ENCODE peak calls at places on chromosomes 13 and 19, in seven cellular contexts. F is IMR-90, Z is stomach, M is spleen, W is thoracic aorta, B is tibial nerve, G is ascending aorta. V is an unnamed sample.

GRCh38 chr19:29988351-29988750 is 46.3 kb downstream of the URI1 start:
- DNase-seq in F (no peak), Z (no peak), M (no peak), W (no peak), B (no peak), G (no peak), V (peak; percentile 14)

GRCh38 chr19:21128901-21129698 is 12.7 kb upstream of the ZNF431 start:
- DNase-seq in F (no peak), Z (no peak), M (no peak), W (no peak), B (no peak), G (no peak), V (no peak)

GRCh38 chr13:113020323-113021080 is 51.5 kb downstream of the MCF2L start:
- DNase-seq in F (no peak), Z (no peak), M (no peak), W (no peak), B (no peak), G (no peak), V (no peak)

GRCh38 chr19:41323430-41324125 is 13.6 kb downstream of the CCDC97 start:
- DNase-seq in F (peak; percentile 98), Z (peak; percentile 60), M (no peak), W (peak; percentile 58), B (peak; percentile 65), G (peak; percentile 75), V (peak; percentile 89)

GRCh38 chr19:46385636-46386035 is 27.7 kb downstream of the CCDC8 start:
- DNase-seq in F (no peak), Z (no peak), M (no peak), W (no peak), B (no peak), G (no peak), V (peak; percentile 12)

GRCh38 chr13:98652721-98653470 is 76.0 kb upstream of the STK24 start:
- DNase-seq in F (no peak), Z (no peak), M (no peak), W (no peak), B (no peak), G (no peak), V (no peak)

GRCh38 chr19:28485300-28485699 is 727.7 kb downstream of the UQCRFS1 start:
- DNase-seq in F (no peak), Z (no peak), M (peak; percentile 71), W (no peak), B (no peak), G (peak; percentile 18), V (no peak)

GRCh38 chr13:93476175-93476574 is 249.6 kb downstream of the GPC6 start:
- DNase-seq in F (peak; percentile 91), Z (no peak), M (no peak), W (no peak), B (no peak), G (no peak), V (no peak)

GRCh38 chr13:97242755-97243497 is 20.8 kb downstream of the MBNL2 start:
- DNase-seq in F (no peak), Z (no peak), M (no peak), W (no peak), B (no peak), G (no peak), V (no peak)

GRCh38 chr13:44414771-44415170 is 41.1 kb downstream of the SERP2 start:
- DNase-seq in F (no peak), Z (no peak), M (peak; percentile 61), W (no peak), B (no peak), G (no peak), V (peak; percentile 58)

GRCh38 chr13:102609696-102610095 is 12.9 kb downstream of the TPP2 start:
- DNase-seq in F (no peak), Z (no peak), M (no peak), W (no peak), B (no peak), G (no peak), V (no peak)

GRCh38 chr19:19613456-19613855 is 5.0 kb downstream of the PBX4 start:
- DNase-seq in F (no peak), Z (no peak), M (no peak), W (no peak), B (no peak), G (no peak), V (no peak)

GRCh38 chr13:50081106-50081898 is 66.1 kb downstream of the KCNRG start:
- DNase-seq in F (no peak), Z (peak; percentile 48), M (peak; percentile 92), W (no peak), B (no peak), G (no peak), V (peak; percentile 89)

GRCh38 chr19:56837492-56837891 is 3.0 kb downstream of the PEG3 start:
- DNase-seq in F (no peak), Z (peak; percentile 31), M (peak; percentile 79), W (peak; percentile 17), B (peak; percentile 46), G (peak; percentile 33), V (peak; percentile 94)

GRCh38 chr13:36046672-36047071 is 84.5 kb downstream of the DCLK1 start:
- DNase-seq in F (no peak), Z (no peak), M (no peak), W (no peak), B (no peak), G (no peak), V (no peak)

GRCh38 chr19:29098863-29099481 is 114.0 kb downstream of the UQCRFS1 start:
- DNase-seq in F (peak; percentile 77), Z (peak; percentile 31), M (peak; percentile 49), W (peak; percentile 11), B (peak; percentile 54), G (peak; percentile 28), V (peak; percentile 93)

GRCh38 chr19:54287456-54287855 is 6.5 kb upstream of the LILRB2 start:
- DNase-seq in F (peak; percentile 52), Z (no peak), M (no peak), W (no peak), B (no peak), G (no peak), V (no peak)

GRCh38 chr13:110226051-110226562 is 80.8 kb downstream of the COL4A1 start:
- DNase-seq in F (peak; percentile 64), Z (no peak), M (no peak), W (no peak), B (no peak), G (no peak), V (no peak)

GRCh38 chr19:31177230-31177629 is 172.0 kb downstream of the TSHZ3 start:
- DNase-seq in F (no peak), Z (no peak), M (no peak), W (no peak), B (no peak), G (no peak), V (no peak)
- H3K9me3 ChIP-seq in F (no peaks in the 10 kb centered on the region), Z (no peaks in the 10 kb centered on the region), M (no peaks in the 10 kb centered on the region), W (no peaks in the 10 kb centered on the region), B (no peaks in the 10 kb centered on the region), G (no peaks in the 10 kb centered on the region), V (no peaks in the 10 kb centered on the region)

DNA sequence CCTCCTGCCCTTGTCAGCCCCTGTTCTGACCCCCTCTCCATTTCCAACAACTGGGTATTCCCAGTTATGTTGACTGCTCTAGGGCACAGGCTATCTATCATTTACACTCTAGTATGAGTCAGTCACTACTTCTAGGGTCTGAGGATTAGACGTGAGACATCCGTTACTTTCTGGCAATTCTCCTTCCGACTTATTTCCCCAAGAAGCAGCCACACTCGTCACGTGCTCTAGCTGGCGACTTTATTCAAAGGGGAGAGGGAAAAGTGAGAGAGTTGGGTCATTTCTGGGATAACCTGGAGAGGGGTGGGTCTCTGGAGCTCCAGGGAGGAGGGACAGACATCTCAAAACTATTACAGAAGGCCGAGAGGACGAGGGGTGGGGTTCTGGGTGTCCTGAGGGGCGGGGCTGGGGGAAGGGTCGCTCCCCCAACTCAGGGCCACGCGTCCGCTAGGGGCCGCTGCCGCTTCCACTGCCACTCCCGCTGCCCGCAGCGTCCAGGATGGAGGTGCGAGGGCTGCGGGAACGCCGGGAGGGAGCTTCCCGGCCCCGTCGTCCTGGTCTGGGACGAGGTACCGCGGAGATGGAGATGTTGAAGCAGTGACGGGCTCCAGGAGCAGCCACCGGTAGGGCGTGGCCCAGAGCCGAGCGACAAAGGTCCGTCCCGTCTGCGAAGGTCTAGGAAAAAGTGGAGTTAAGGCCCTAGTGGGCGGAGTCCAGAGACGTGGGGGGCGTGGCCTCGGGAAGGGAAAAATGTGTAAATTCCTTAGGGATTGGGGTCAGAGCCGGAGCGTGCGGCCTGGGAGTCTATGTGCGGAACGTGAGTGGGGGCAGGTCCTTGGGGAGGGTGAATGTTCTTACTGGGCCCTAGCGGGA is 8.9 kb downstream of the RTBDN start:
- DNase-seq in F (no peak), Z (peak; percentile 30), M (no peak), W (no peak), B (no peak), G (no peak), V (no peak)
- H3K4me3 ChIP-seq in F (no peak overlapping the region), Z (no peak overlapping the region), M (peak overlapping the region; percentile 30), W (no peak overlapping the region), B (no peak overlapping the region), G (no peak overlapping the region), V (no peak overlapping the region)

GRCh38 chr13:79402074-79402635 is 3.9 kb downstream of the RBM26 start:
- DNase-seq in F (no peak), Z (no peak), M (no peak), W (no peak), B (no peak), G (no peak), V (no peak)

GRCh38 chr13:79398169-79398568 is 7.9 kb downstream of the RBM26 start:
- DNase-seq in F (no peak), Z (no peak), M (no peak), W (no peak), B (no peak), G (no peak), V (no peak)

GRCh38 chr13:79401259-79402071 is 4.6 kb downstream of the RBM26 start:
- DNase-seq in F (no peak), Z (no peak), M (no peak), W (no peak), B (no peak), G (no peak), V (no peak)

GRCh38 chr13:79395881-79396280 is 10.2 kb downstream of the RBM26 start:
- DNase-seq in F (no peak), Z (no peak), M (no peak), W (no peak), B (no peak), G (no peak), V (no peak)

DNA sequence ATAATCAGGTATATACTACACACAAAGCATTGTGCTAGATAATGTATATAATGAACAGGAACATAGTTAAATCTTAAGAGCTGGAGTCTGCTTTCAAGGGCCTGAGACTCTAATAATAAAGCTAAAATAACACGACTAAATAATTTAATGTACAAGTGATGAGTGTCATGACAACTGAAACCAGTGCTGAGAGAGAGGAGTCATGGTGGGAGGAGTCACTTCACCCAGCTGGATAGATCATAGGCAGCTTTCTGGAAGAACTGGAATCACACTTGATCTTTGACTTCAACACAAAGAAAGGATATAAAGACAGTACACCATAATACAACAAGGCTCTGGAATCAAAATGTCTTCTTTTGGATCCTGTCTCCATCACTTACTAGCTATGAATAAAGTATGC is 7.1 kb downstream of the RBM26 start:
- DNase-seq in F (peak; percentile 55), Z (no peak), M (no peak), W (no peak), B (no peak), G (no peak), V (no peak)
- H3K4me1 ChIP-seq in F (peaks cover 3% of the 10 kb centered on the region), Z (peaks cover 33% of the 10 kb centered on the region), M (peaks cover 73% of the 10 kb centered on the region), W (peaks cover 40% of the 10 kb centered on the region), B (peaks cover 21% of the 10 kb centered on the region), G (no peaks in the 10 kb centered on the region), V (peaks cover 12% of the 10 kb centered on the region)

DNA sequence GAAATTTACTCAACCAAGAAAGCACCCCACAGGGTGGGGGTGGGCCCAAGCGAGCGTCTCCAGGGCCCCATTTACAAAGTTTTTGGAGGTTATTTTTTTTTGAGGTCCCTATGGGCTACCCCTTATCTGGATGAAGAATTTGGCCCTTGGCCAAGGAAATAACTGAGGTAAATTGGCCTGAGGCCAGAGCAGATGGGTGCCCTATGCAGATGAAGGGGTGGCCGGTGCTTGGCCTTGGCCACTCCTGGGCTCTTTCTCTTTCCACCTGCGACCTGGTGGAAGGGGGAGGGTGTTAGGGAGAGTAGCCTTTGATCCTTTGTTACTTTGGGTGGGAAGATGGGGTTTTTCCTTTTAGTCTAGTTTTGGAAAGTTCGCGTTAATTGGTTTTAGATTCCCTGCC is 15.5 kb downstream of the ZNF701 start:
- DNase-seq in F (no peak), Z (no peak), M (no peak), W (no peak), B (no peak), G (no peak), V (no peak)
- H3K9me3 ChIP-seq in F (peaks cover 19% of the 10 kb centered on the region), Z (peaks cover 77% of the 10 kb centered on the region), M (peaks cover 69% of the 10 kb centered on the region), W (no peaks in the 10 kb centered on the region), B (no peaks in the 10 kb centered on the region), G (no peaks in the 10 kb centered on the region), V (no peaks in the 10 kb centered on the region)